ENCODE peak calls at places on chromosomes 2 and 18, in nine cellular contexts. N, W, I, P, F, S, H, U and R are unnamed samples.
A peak's percentile ranks its signal among the peaks of the same experiment; 100 is the strongest.

GRCh38 chr2:15640291-15640711 is 48.6 kb downstream of the DDX1 start:
- DNase-seq in N (no peak), W (no peak), I (no peak), P (no peak), F (no peak), S (peak; percentile 65), H (no peak), U (peak; percentile 54), R (no peak)

GRCh38 chr2:216535454-216535995 is 36.9 kb downstream of the RPL37A start:
- DNase-seq in N (no peak), W (no peak), I (no peak), P (peak; percentile 87), F (no peak), S (peak; percentile 66), H (no peak), U (peak; percentile 78), R (no peak)

GRCh38 chr18:79548986-79549637 is 130.5 kb upstream of the CTDP1 start:
- DNase-seq in N (no peak), W (no peak), I (no peak), P (no peak), F (no peak), S (no peak), H (no peak), U (no peak), R (no peak)

GRCh38 chr2:79887747-79888374 is 375.0 kb downstream of the CTNNA2 start:
- DNase-seq in N (peak; percentile 8), W (no peak), I (peak; percentile 17), P (peak; percentile 38), F (peak; percentile 68), S (peak; percentile 63), H (no peak), U (peak; percentile 17), R (peak; percentile 41)

GRCh38 chr2:168632733-168633132 is 169.7 kb upstream of the NOSTRIN start:
- DNase-seq in N (no peak), W (no peak), I (no peak), P (no peak), F (peak; percentile 14), S (no peak), H (no peak), U (peak; percentile 39), R (no peak)

GRCh38 chr2:133241231-133241575 is 327.1 kb downstream of the NCKAP5 start:
- DNase-seq in N (no peak), W (no peak), I (no peak), P (no peak), F (no peak), S (no peak), H (no peak), U (no peak), R (no peak)

GRCh38 chr2:152557273-152557879 is 159.9 kb downstream of the PRPF40A start:
- DNase-seq in N (no peak), W (no peak), I (no peak), P (no peak), F (no peak), S (no peak), H (no peak), U (no peak), R (no peak)

GRCh38 chr2:235623052-235623451 is 129.2 kb downstream of the AGAP1 start:
- DNase-seq in N (no peak), W (no peak), I (no peak), P (no peak), F (no peak), S (no peak), H (no peak), U (no peak), R (no peak)